ENCODE peak calls at places on chromosomes 5 and 9, in ten cellular contexts. N is fibroblast of pulmonary artery; L is ovary; V is stomach; Q is GM10248; J is IMR-90; P is AG09309; W is endothelial cell; A is CD8-positive, alpha-beta T cell; E is cardiac muscle cell. D is an unnamed sample.

GRCh38 chr9:17555362-17556054 is 23.4 kb upstream of the SH3GL2 start:
- DNase-seq in N (no peak), L (no peak), V (no peak), Q (no peak), J (no peak), P (no peak), W (no peak), A (no peak), E (no peak), D (no peak)

GRCh38 chr5:168005093-168005492 is 286.4 kb upstream of the WWC1 start:
- DNase-seq in N (no peak), L (no peak), V (no peak), Q (no peak), J (no peak), P (no peak), W (no peak), A (no peak), E (no peak), D (no peak)

GRCh38 chr9:123062306-123063171 is 29.1 kb downstream of the GPR21 start:
- DNase-seq in N (no peak), L (no peak), V (no peak), Q (no peak), J (no peak), P (no peak), W (no peak), A (no peak), E (no peak), D (no peak)

GRCh38 chr9:107684224-107684623 is 194.7 kb upstream of the KLF4 start:
- DNase-seq in N (peak), L (no peak), V (no peak), Q (no peak), J (peak), P (no peak), W (no peak), A (no peak), E (peak), D (peak)

GRCh38 chr5:18744990-18745590 is 1110.8 kb downstream of the TAF11L14 start:
- DNase-seq in N (no peak), L (no peak), V (no peak), Q (no peak), J (no peak), P (no peak), W (no peak), A (peak), E (no peak), D (no peak)

GRCh38 chr9:4297795-4298254 is 2.0 kb downstream of the GLIS3 start:
- DNase-seq in N (peak), L (peak), V (peak), Q (peak), J (peak), P (no peak), W (peak), A (peak), E (peak), D (peak)

GRCh38 chr5:37721447-37721871 is 118.4 kb downstream of the GDNF start:
- DNase-seq in N (peak), L (no peak), V (no peak), Q (peak), J (peak), P (no peak), W (no peak), A (no peak), E (peak), D (no peak)

GRCh38 chr5:126271141-126271540 is 152.1 kb upstream of the GRAMD2B start:
- DNase-seq in N (no peak), L (no peak), V (no peak), Q (no peak), J (no peak), P (no peak), W (no peak), A (no peak), E (no peak), D (no peak)

GRCh38 chr9:70609542-70610286 is 195.3 kb upstream of the KLF9 start:
- DNase-seq in N (peak), L (no peak), V (no peak), Q (no peak), J (peak), P (peak), W (no peak), A (no peak), E (peak), D (peak)

GRCh38 chr5:56415356-56415765 is 182.2 kb upstream of the ANKRD55 start:
- DNase-seq in N (peak), L (no peak), V (peak), Q (peak), J (peak), P (peak), W (no peak), A (no peak), E (peak), D (peak)

GRCh38 chr5:33299621-33300208 is 141.1 kb upstream of the TARS1 start:
- DNase-seq in N (peak), L (no peak), V (no peak), Q (peak), J (peak), P (no peak), W (peak), A (no peak), E (peak), D (peak)
- TF ChIP-seq CTCF in N (peak), L (no peak), V (peak), Q (peak), J (peak), P (peak), W (no peak), A (no peak), E (peak), D (peak)

DNA sequence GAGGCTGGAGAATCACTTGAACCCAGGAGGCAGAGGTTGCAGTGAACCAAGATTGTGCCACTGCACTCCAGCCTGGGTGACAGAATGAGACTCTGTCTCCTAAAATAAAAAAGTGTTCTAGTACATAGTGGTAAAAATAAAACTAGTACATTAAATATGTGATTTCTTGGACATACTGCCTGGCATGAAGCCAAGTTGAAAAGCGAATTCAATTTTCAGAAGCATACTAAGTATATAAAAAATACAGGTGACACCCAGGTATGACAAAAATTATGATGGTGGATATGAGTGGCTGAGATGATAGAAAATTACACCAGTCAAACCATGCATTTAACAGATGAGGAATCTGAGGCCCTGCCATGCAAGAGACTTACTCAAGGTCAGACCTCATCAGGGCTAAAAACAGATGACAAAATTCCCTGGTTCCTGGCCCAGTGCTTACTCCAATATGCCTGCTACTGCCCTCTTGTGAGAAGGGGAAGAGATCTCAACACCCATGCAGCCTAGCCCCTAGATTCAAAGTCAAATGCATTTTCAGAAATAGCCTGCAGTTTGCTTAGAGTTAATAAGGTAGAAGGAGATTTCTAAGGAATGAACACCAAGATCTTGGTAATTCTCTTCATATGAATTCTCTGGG is 46.6 kb upstream of the GNPDA1 start:
- DNase-seq in N (peak), L (no peak), V (no peak), Q (no peak), J (no peak), P (no peak), W (no peak), A (no peak), E (peak), D (no peak)
- TF ChIP-seq CTCF in N (peak), L (no peak), V (no peak), Q (no peak), J (no peak), P (no peak), W (no peak), A (no peak), E (peak), D (no peak)

GRCh38 chr9:114216081-114216480 is 60.7 kb downstream of the COL27A1 start:
- DNase-seq in N (peak), L (peak), V (peak), Q (no peak), J (peak), P (no peak), W (no peak), A (no peak), E (peak), D (peak)

GRCh38 chr9:114213566-114213965 is 58.2 kb downstream of the COL27A1 start:
- DNase-seq in N (no peak), L (no peak), V (no peak), Q (no peak), J (no peak), P (no peak), W (no peak), A (no peak), E (no peak), D (no peak)

GRCh38 chr9:114214181-114214580 is 58.8 kb downstream of the COL27A1 start:
- DNase-seq in N (peak), L (no peak), V (no peak), Q (no peak), J (peak), P (peak), W (no peak), A (no peak), E (peak), D (no peak)

GRCh38 chr9:114212841-114213240 is 57.5 kb downstream of the COL27A1 start:
- DNase-seq in N (no peak), L (no peak), V (no peak), Q (no peak), J (no peak), P (no peak), W (no peak), A (no peak), E (no peak), D (no peak)

GRCh38 chr9:114214686-114215397 is 59.5 kb downstream of the COL27A1 start:
- DNase-seq in N (no peak), L (no peak), V (no peak), Q (no peak), J (no peak), P (no peak), W (no peak), A (no peak), E (no peak), D (no peak)
- TF ChIP-seq CTCF in N (no peak), L (no peak), V (no peak), Q (no peak), J (no peak), P (no peak), W (no peak), A (no peak), E (no peak), D (no peak)

DNA sequence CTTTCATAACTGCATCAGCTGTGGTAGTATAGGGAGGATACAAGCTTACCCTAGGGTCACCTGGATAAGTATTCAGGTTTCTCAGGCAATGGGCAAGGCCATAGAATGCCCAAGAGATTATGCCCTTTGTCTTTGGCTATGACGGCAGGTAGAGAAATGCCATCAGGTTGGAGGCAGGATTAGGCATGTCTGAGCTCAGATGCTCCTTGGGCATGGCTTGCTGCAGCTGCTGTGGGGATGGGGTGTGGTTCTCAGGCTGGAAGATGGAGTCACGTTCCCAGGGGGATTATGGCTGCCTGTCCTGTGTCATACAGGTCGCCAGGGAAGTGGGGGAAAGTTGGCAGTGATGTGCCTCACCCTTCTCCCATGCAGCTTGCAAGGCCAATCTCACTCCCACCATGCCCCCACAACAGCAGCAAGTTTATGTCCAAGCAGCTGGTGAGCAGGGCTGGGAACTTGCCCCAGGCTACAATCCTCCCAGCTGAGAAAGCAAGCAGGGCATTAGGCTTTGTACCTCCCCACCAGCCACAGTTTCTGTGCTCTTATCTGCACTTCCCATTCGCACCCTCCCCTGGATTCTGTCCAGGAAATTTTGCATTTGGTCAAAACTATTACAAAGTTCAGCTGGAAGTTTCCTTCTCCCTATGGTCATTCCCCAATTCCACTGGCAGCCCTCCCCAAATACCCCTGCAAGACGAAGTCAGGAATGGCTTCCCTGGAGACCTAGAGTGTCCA is 1788.0 kb upstream of the NUDT12 start:
- DNase-seq in N (no peak), L (no peak), V (no peak), Q (no peak), J (no peak), P (no peak), W (no peak), A (no peak), E (no peak), D (no peak)
- TF ChIP-seq CTCF in N (no peak), L (no peak), V (no peak), Q (no peak), J (no peak), P (no peak), W (no peak), A (no peak), E (no peak), D (no peak)

GRCh38 chr5:179495906-179496455 is 54.4 kb upstream of the RUFY1 start:
- DNase-seq in N (no peak), L (no peak), V (no peak), Q (no peak), J (no peak), P (no peak), W (no peak), A (no peak), E (no peak), D (no peak)
- TF ChIP-seq CTCF in N (no peak), L (no peak), V (no peak), Q (peak), J (peak), P (no peak), W (no peak), A (no peak), E (no peak), D (no peak)

GRCh38 chr5:1805326-1805725 is 4.1 kb downstream of the NDUFS6 start:
- DNase-seq in N (no peak), L (no peak), V (no peak), Q (no peak), J (no peak), P (no peak), W (no peak), A (no peak), E (no peak), D (no peak)
- TF ChIP-seq CTCF in N (no peak), L (no peak), V (no peak), Q (no peak), J (no peak), P (no peak), W (no peak), A (no peak), E (no peak), D (no peak)

GRCh38 chr5:11724947-11725346 is 179.3 kb downstream of the CTNND2 start:
- DNase-seq in N (no peak), L (no peak), V (no peak), Q (no peak), J (no peak), P (no peak), W (no peak), A (no peak), E (no peak), D (peak)

GRCh38 chr5:11715797-11716196 is 188.4 kb downstream of the CTNND2 start:
- DNase-seq in N (no peak), L (no peak), V (no peak), Q (no peak), J (no peak), P (no peak), W (no peak), A (no peak), E (no peak), D (no peak)

GRCh38 chr5:11719888-11720481 is 184.3 kb downstream of the CTNND2 start:
- DNase-seq in N (no peak), L (no peak), V (peak), Q (no peak), J (no peak), P (no peak), W (peak), A (no peak), E (no peak), D (peak)
- TF ChIP-seq CTCF in N (no peak), L (no peak), V (no peak), Q (peak), J (no peak), P (no peak), W (peak), A (no peak), E (no peak), D (peak)

DNA sequence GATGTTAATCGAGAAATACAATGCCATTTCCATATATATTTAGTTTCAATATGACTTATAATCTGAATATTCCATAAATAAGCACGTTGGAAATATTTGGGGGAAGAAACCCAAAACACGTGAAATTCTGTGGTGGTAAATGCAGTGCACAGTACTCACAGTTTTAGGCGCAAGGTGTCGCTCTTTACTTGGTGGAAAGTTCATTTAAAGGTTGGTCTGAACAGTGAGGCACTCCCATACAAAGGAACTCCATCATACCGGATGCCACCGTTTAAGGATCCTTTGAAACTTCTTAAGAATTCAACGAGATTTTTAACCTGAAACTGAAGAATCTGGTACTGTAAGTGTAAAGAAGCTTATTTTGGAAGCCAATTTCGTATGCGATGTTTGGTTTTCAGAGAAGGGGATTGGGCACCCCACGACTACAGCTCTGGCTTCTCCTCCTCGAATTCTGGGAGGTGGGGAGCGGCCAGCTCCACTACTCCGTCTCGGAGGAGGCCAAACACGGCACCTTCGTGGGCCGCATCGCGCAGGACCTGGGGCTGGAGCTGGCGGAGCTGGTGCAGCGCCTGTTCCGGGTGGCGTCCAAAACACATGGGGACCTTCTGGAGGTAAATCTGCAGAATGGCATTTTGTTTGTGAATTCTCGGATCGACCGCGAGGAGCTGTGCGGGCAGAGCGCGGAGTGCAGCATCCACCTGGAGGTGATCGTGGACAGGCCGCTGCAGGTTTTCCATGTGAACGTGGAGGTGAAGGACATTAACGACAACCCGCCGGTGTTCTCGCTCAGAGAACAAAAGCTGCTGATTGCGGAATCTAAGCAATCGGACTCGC is at the start of gene PCDHA11:
- DNase-seq in N (no peak), L (no peak), V (no peak), Q (no peak), J (no peak), P (no peak), W (peak), A (no peak), E (peak), D (no peak)
- TF ChIP-seq CTCF in N (no peak), L (no peak), V (no peak), Q (no peak), J (no peak), P (peak), W (peak), A (no peak), E (no peak), D (peak)

GRCh38 chr9:35813434-35814105 is 1.3 kb downstream of the HINT2 start:
- DNase-seq in N (peak), L (no peak), V (no peak), Q (no peak), J (peak), P (no peak), W (no peak), A (no peak), E (peak), D (peak)

GRCh38 chr9:35811364-35812024 is 568 bp downstream of the SPAG8 start:
- DNase-seq in N (peak), L (no peak), V (peak), Q (no peak), J (no peak), P (no peak), W (no peak), A (no peak), E (peak), D (no peak)

GRCh38 chr9:35814106-35814840 is 569 bp downstream of the HINT2 start:
- DNase-seq in N (peak), L (peak), V (peak), Q (peak), J (peak), P (no peak), W (peak), A (no peak), E (peak), D (peak)

GRCh38 chr9:35814841-35815543 is at the start of gene HINT2:
- DNase-seq in N (peak), L (peak), V (peak), Q (peak), J (peak), P (peak), W (peak), A (peak), E (peak), D (peak)

GRCh38 chr9:35812025-35812602 is at the start of gene SPAG8:
- DNase-seq in N (peak), L (peak), V (peak), Q (peak), J (peak), P (peak), W (peak), A (peak), E (peak), D (peak)
- TF ChIP-seq CTCF in N (no peak), L (no peak), V (no peak), Q (no peak), J (no peak), P (no peak), W (no peak), A (no peak), E (no peak), D (no peak)

D was measured in hepatocyte.